ENCODE peak calls at places on chromosomes 4 and X, in nine cellular contexts. F is NCI-H2029; O is mammary epithelial cell; E is ACHN; D is cardiac fibroblast; B is activated CD4-positive, alpha-beta memory T cell treated with anti-CD3 and anti-CD28 coated beads, Interleukin-2, amount 10 ng/mL, durations not matched to agents 7 days and 5 days; Q is PC-3; U is stomach; M is activated B cell treated with CpG ODN at 0.5 μM for 24 hours. L is an unnamed sample.

GRCh38 chr4:38856524-38857337 is at the start of gene TLR6:
- DNase-seq in F (peak), O (peak), E (peak), D (peak), B (peak), Q (peak), U (peak), M (no peak), L (peak)

GRCh38 chrX:57453901-57454300 is 137.9 kb upstream of the ZXDB start:
- DNase-seq in F (no peak), O (peak), E (peak), D (peak), B (peak), Q (peak), U (no peak), M (no peak), L (peak)

GRCh38 chrX:22397566-22397965 is 124.9 kb downstream of the CBLL2 start:
- DNase-seq in F (no peak), O (peak), E (no peak), D (no peak), B (no peak), Q (peak), U (no peak), M (no peak), L (no peak)

GRCh38 chr4:54819044-54819443 is 161.3 kb downstream of the KIT start:
- DNase-seq in F (no peak), O (peak), E (no peak), D (no peak), B (no peak), Q (no peak), U (no peak), M (no peak), L (no peak)

GRCh38 chrX:131397891-131398290 is 108.8 kb upstream of the IGSF1 start:
- DNase-seq in F (no peak), O (no peak), E (no peak), D (no peak), B (no peak), Q (no peak), U (no peak), M (no peak), L (no peak)

GRCh38 chr4:8916914-8917305 is 45.3 kb upstream of the HMX1 start:
- DNase-seq in F (no peak), O (no peak), E (no peak), D (no peak), B (no peak), Q (no peak), U (no peak), M (no peak), L (no peak)

GRCh38 chr4:71222661-71223060 is 116.2 kb upstream of the SLC4A4 start:
- DNase-seq in F (no peak), O (no peak), E (no peak), D (no peak), B (no peak), Q (no peak), U (no peak), M (no peak), L (no peak)

GRCh38 chr4:64774626-64775025 is 365.4 kb upstream of the TECRL start:
- DNase-seq in F (no peak), O (peak), E (no peak), D (no peak), B (no peak), Q (peak), U (no peak), M (no peak), L (no peak)

GRCh38 chrX:47539860-47540259 is 21.1 kb upstream of the ARAF start:
- DNase-seq in F (no peak), O (no peak), E (no peak), D (no peak), B (no peak), Q (no peak), U (no peak), M (no peak), L (no peak)

GRCh38 chrX:46447384-46447783 is 97.8 kb downstream of the ZNF674 start:
- DNase-seq in F (no peak), O (no peak), E (peak), D (peak), B (no peak), Q (peak), U (no peak), M (no peak), L (no peak)

GRCh38 chr4:4254666-4255065 is 6.6 kb upstream of the TMEM128 start:
- DNase-seq in F (no peak), O (no peak), E (no peak), D (no peak), B (no peak), Q (no peak), U (no peak), M (no peak), L (no peak)

GRCh38 chrX:15497865-15498264 is 2.7 kb upstream of the BMX start:
- DNase-seq in F (no peak), O (peak), E (peak), D (peak), B (peak), Q (peak), U (peak), M (no peak), L (peak)

GRCh38 chrX:115423091-115423490 is 133.6 kb downstream of the LUZP4 start:
- DNase-seq in F (no peak), O (no peak), E (no peak), D (no peak), B (no peak), Q (peak), U (no peak), M (no peak), L (no peak)

GRCh38 chr4:182776376-182777058 is 140.7 kb downstream of the DCTD start:
- DNase-seq in F (no peak), O (no peak), E (no peak), D (no peak), B (no peak), Q (no peak), U (no peak), M (no peak), L (no peak)

GRCh38 chr4:145299380-145300076 is 119.1 kb upstream of the OTUD4 start:
- DNase-seq in F (no peak), O (peak), E (no peak), D (peak), B (no peak), Q (peak), U (no peak), M (no peak), L (no peak)

GRCh38 chr4:183658362-183659028 is 490 bp downstream of the RWDD4 start:
- DNase-seq in F (no peak), O (peak), E (peak), D (peak), B (peak), Q (peak), U (no peak), M (peak), L (peak)

GRCh38 chr4:94498502-94498901 is 46.8 kb downstream of the PDLIM5 start:
- DNase-seq in F (no peak), O (no peak), E (no peak), D (no peak), B (no peak), Q (no peak), U (no peak), M (no peak), L (no peak)

GRCh38 chr4:84965558-84966381 is 720 bp downstream of the WDFY3 start:
- DNase-seq in F (peak), O (peak), E (peak), D (peak), B (no peak), Q (peak), U (peak), M (no peak), L (peak)

L was measured in thyroid gland.